ENCODE peak calls at places on chromosome 20, in four cellular contexts. N is A549, R is suprapubic skin, G is gastrocnemius medialis. Z is an unnamed sample.

GRCh38 chr20:56393133-56393472 is 658 bp downstream of the CSTF1 start:
- DNase-seq in N (no peak), G (no peak), R (no peak), Z (no peak)

GRCh38 chr20:37449276-37449675 is 71.8 kb upstream of the NNAT start:
- DNase-seq in G (no peak), R (no peak), N (no peak), Z (no peak)

GRCh38 chr20:462199-462991 is at the start of gene TBC1D20:
- DNase-seq in N (peak; percentile 92), R (peak; percentile 82), G (peak; percentile 81), Z (no peak)

GRCh38 chr20:60652615-60653014 is 599.4 kb upstream of the CDH4 start:
- DNase-seq in N (no peak), G (no peak), R (no peak), Z (no peak)

GRCh38 chr20:48298851-48299484 is 513.7 kb upstream of the SULF2 start:
- DNase-seq in N (peak; percentile 60), R (no peak), G (no peak), Z (no peak)

GRCh38 chr20:21523895-21524294 is 10.0 kb upstream of the NKX2-2 start:
- DNase-seq in N (no peak), G (no peak), R (no peak), Z (no peak)

GRCh38 chr20:4633379-4633778 is 88.3 kb upstream of the PRND start:
- DNase-seq in N (no peak), G (no peak), R (no peak), Z (no peak)

GRCh38 chr20:48824830-48825550 is 2.8 kb downstream of the PREX1 start:
- DNase-seq in R (no peak), G (peak; percentile 58), N (no peak), Z (no peak)

GRCh38 chr20:17406191-17406590 is 125.0 kb downstream of the BFSP1 start:
- DNase-seq in N (no peak), R (no peak), G (no peak), Z (no peak)

GRCh38 chr20:11919571-11919970 is 1.9 kb downstream of the BTBD3 start:
- DNase-seq in R (no peak), G (no peak), N (no peak), Z (no peak)

GRCh38 chr20:5797165-5797564 is 47.0 kb downstream of the SHLD1 start:
- DNase-seq in G (no peak), N (no peak), R (no peak), Z (no peak)

GRCh38 chr20:4068708-4069107 is 53.4 kb upstream of the RNF24 start:
- DNase-seq in N (no peak), R (no peak), G (no peak), Z (no peak)

GRCh38 chr20:4720121-4720976 is 1.4 kb upstream of the PRND start:
- DNase-seq in G (peak; percentile 61), R (peak; percentile 78), N (peak; percentile 90), Z (no peak)

GRCh38 chr20:2006452-2007381 is 12.9 kb upstream of the PDYN start:
- DNase-seq in N (no peak), R (no peak), G (no peak), Z (no peak)

GRCh38 chr20:3209946-3210317 is 634 bp downstream of the ITPA start:
- DNase-seq in R (no peak), G (no peak), N (no peak), Z (no peak)

GRCh38 chr20:3652646-3653596 is 10.3 kb downstream of the GFRA4 start:
- DNase-seq in R (peak; percentile 26), G (no peak), N (no peak), Z (no peak)

GRCh38 chr20:58714923-58715708 is 22.5 kb downstream of the NPEPL1 start:
- DNase-seq in G (no peak), N (no peak), R (no peak), Z (peak; percentile 72)

GRCh38 chr20:4688342-4688741 is 33.4 kb upstream of the PRND start:
- DNase-seq in R (no peak), G (no peak), N (no peak), Z (no peak)

GRCh38 chr20:47070176-47070575 is 175.5 kb downstream of the EYA2 start:
- DNase-seq in R (no peak), N (no peak), G (no peak), Z (no peak)

GRCh38 chr20:48619126-48620101 is 208.4 kb downstream of the PREX1 start:
- DNase-seq in N (no peak), R (peak; percentile 57), G (peak; percentile 11), Z (no peak)

GRCh38 chr20:50395258-50395729 is 114.9 kb upstream of the PTPN1 start:
- DNase-seq in R (peak; percentile 81), N (no peak), G (peak; percentile 99), Z (no peak)

GRCh38 chr20:37245671-37246237 is 15.9 kb downstream of the GHRH start:
- DNase-seq in G (no peak), R (no peak), N (no peak), Z (no peak)

GRCh38 chr20:59082981-59083380 is 40.4 kb upstream of the PRELID3B start:
- DNase-seq in N (no peak), G (no peak), R (no peak), Z (no peak)

GRCh38 chr20:11692567-11692966 is 225.1 kb upstream of the BTBD3 start:
- DNase-seq in R (no peak), N (no peak), G (no peak), Z (no peak)

GRCh38 chr20:16501236-16501635 is 72.0 kb downstream of the KIF16B start:
- DNase-seq in N (no peak), R (no peak), G (no peak), Z (no peak)

GRCh38 chr20:33828326-33828834 is 17.2 kb downstream of the CHMP4B start:
- DNase-seq in G (peak; percentile 27), N (no peak), R (no peak), Z (no peak)

GRCh38 chr20:33830371-33830770 is 19.2 kb downstream of the CHMP4B start:
- DNase-seq in R (no peak), G (no peak), N (no peak), Z (no peak)

GRCh38 chr20:33828912-33829560 is 17.9 kb downstream of the CHMP4B start:
- DNase-seq in N (no peak), G (no peak), R (no peak), Z (no peak)

GRCh38 chr20:33827629-33828325 is 16.6 kb downstream of the CHMP4B start:
- DNase-seq in G (no peak), N (no peak), R (peak; percentile 24), Z (no peak)

DNA sequence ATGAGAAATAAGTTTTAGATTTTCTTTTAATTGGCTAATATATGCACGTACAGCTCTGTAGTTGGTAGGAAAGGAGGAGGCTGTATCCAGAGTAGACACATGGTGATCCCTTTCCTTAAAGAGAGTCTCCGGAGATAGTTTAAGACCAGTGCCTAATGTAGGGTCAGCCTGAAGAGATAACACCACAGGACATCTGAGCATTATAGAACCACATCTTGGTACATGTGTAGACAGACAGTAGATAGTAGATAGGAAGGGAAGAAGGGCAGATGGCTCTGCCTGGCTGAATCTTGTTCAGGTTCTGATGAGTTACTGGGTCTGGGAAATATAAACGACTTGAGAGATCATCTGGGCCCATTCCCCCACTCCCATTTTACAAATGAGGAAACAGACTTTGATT is 18.5 kb downstream of the CHMP4B start:
- DNase-seq in N (no peak), R (no peak), G (no peak), Z (no peak)
- H3K4me1 ChIP-seq in N (peaks cover 25% of the 10 kb centered on the region), R (peaks cover 80% of the 10 kb centered on the region), G (peaks cover 93% of the 10 kb centered on the region), Z (peaks cover 90% of the 10 kb centered on the region)

GRCh38 chr20:25257756-25258462 is 10.0 kb downstream of the PYGB start:
- DNase-seq in N (no peak), R (no peak), G (no peak), Z (no peak)
- H3K4me1 ChIP-seq in N (peaks cover 30% of the 10 kb centered on the region), R (peaks cover 26% of the 10 kb centered on the region), G (peaks cover 20% of the 10 kb centered on the region), Z (peaks cover 34% of the 10 kb centered on the region)

GRCh38 chr20:20005381-20005780 is 11.8 kb upstream of the NAA20 start:
- DNase-seq in R (no peak), G (no peak), N (no peak), Z (no peak)
- H3K4me1 ChIP-seq in R (peaks cover 32% of the 10 kb centered on the region), G (peaks cover 42% of the 10 kb centered on the region), N (peaks cover 4% of the 10 kb centered on the region), Z (peaks cover 52% of the 10 kb centered on the region)

GRCh38 chr20:64062596-64063388 is at the start of gene TCEA2:
- DNase-seq in G (peak; percentile 94), R (peak; percentile 98), N (peak; percentile 96), Z (no peak)
- H3K4me1 ChIP-seq in G (peaks cover 10% of the 10 kb centered on the region), R (peaks cover 42% of the 10 kb centered on the region), N (peaks cover 49% of the 10 kb centered on the region), Z (peaks cover 33% of the 10 kb centered on the region)

GRCh38 chr20:62137092-62137384 is 6.2 kb downstream of the PSMA7 start:
- DNase-seq in G (no peak), R (no peak), N (no peak), Z (no peak)
- H3K4me1 ChIP-seq in G (peaks cover 52% of the 10 kb centered on the region), R (peaks cover 40% of the 10 kb centered on the region), N (peaks cover 10% of the 10 kb centered on the region), Z (peaks cover 41% of the 10 kb centered on the region)

DNA sequence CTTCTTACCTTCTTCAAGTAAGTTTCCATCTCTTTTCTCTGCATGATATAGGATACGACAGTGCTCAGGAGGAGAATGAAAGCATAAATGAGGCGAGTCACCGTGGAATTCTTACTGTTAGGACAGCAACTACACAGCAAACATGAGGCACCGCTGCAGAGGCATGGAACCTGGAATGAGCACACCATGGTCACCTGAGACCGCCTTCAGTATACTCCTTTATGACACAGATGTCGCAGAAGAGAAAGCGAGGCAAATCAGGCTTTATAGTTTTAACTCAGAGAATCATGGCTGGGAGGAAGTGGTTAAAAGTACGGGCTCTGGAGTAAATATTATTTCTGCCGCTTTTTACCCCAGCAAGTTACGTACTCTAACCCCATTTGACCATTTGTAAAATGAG is 8.0 kb downstream of the SERINC3 start:
- DNase-seq in R (no peak), G (no peak), N (no peak), Z (no peak)
- H3K4me1 ChIP-seq in R (peaks cover 41% of the 10 kb centered on the region), G (peaks cover 42% of the 10 kb centered on the region), N (no peaks in the 10 kb centered on the region), Z (peaks cover 50% of the 10 kb centered on the region)

GRCh38 chr20:53355790-53356189 is 237.8 kb downstream of the ZNF217 start:
- DNase-seq in N (no peak), R (no peak), G (no peak), Z (no peak)
- H3K4me1 ChIP-seq in N (no peaks in the 10 kb centered on the region), R (no peaks in the 10 kb centered on the region), G (no peaks in the 10 kb centered on the region), Z (no peaks in the 10 kb centered on the region)

DNA sequence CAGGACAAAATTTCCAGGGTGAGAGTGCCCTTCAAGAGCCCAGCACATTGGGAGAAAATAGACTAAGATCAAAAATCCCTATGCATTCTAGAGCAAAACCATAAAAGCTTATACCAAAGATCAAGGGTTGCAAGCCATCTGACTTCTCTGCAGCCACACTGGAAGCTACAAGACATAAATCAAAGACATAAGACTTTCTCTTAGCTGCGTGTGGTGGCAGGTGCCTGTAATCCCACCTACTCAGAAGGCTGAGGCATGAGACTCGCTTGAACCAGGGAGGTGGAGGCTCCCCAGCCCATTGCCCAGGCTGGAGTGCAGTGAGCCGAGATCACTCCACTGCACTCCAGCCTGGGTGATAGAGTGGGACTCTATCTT is 91.9 kb upstream of the NXT1 start:
- DNase-seq in G (no peak), N (no peak), R (no peak), Z (no peak)
- H3K4me1 ChIP-seq in G (peaks cover 10% of the 10 kb centered on the region), N (peaks cover 5% of the 10 kb centered on the region), R (peaks cover 28% of the 10 kb centered on the region), Z (peaks cover 10% of the 10 kb centered on the region)